ENCODE peak calls at places on chromosomes 3 and 15, in eight cellular contexts. A is BE2C, M is ovary, X is left lung, O is uterus, K is kidney, P is GM06990, U is mucosa of descending colon. F is an unnamed sample.
A peak's percentile ranks its signal among the peaks of the same experiment; 100 is the strongest.

GRCh38 chr15:58568157-58568571 is 136.4 kb downstream of the LIPC start:
- DNase-seq in A (peak; percentile 28), M (no peak), X (no peak), O (no peak), K (no peak), P (no peak), U (peak; percentile 80), F (peak; percentile 21)

GRCh38 chr3:19559724-19560442 is 374.1 kb downstream of the EFHB start:
- DNase-seq in A (no peak), M (no peak), X (no peak), O (no peak), K (no peak), P (peak; percentile 71), U (no peak), F (no peak)

GRCh38 chr3:70996082-70996481 is 587.4 kb downstream of the FOXP1 start:
- DNase-seq in A (no peak), M (no peak), X (no peak), O (no peak), K (no peak), P (no peak), U (no peak), F (no peak)

GRCh38 chr3:161266731-161267150 is 45.6 kb downstream of the NMD3 start:
- DNase-seq in A (no peak), M (no peak), X (no peak), O (no peak), K (no peak), P (no peak), U (no peak), F (peak; percentile 58)

GRCh38 chr3:66497982-66498671 is 2.7 kb downstream of the LRIG1 start:
- DNase-seq in A (no peak), M (no peak), X (no peak), O (no peak), K (no peak), P (no peak), U (no peak), F (no peak)

GRCh38 chr3:187669675-187670504 is at the start of gene SST:
- DNase-seq in A (peak; percentile 15), M (peak; percentile 75), X (peak; percentile 68), O (peak; percentile 21), K (peak; percentile 67), P (no peak), U (peak; percentile 25), F (peak; percentile 60)

GRCh38 chr3:184602406-184603155 is 41.0 kb downstream of the EPHB3 start:
- DNase-seq in A (no peak), M (peak; percentile 76), X (no peak), O (peak; percentile 49), K (no peak), P (no peak), U (no peak), F (no peak)

GRCh38 chr3:117660941-117661635 is 951.5 kb downstream of the TUSC7 start:
- DNase-seq in A (no peak), M (no peak), X (no peak), O (no peak), K (no peak), P (no peak), U (no peak), F (peak; percentile 29)

GRCh38 chr15:50415752-50416404 is 8.3 kb upstream of the USP8 start:
- DNase-seq in A (no peak), M (no peak), X (no peak), O (no peak), K (no peak), P (no peak), U (peak; percentile 43), F (peak; percentile 38)

GRCh38 chr15:38229700-38230099 is 22.9 kb upstream of the SPRED1 start:
- DNase-seq in A (no peak), M (no peak), X (no peak), O (no peak), K (no peak), P (no peak), U (no peak), F (no peak)

GRCh38 chr3:133211449-133211848 is 173.3 kb downstream of the TMEM108 start:
- DNase-seq in A (no peak), M (no peak), X (no peak), O (no peak), K (no peak), P (peak; percentile 71), U (no peak), F (peak; percentile 90)

GRCh38 chr3:185152433-185153169 is at the start of gene C3orf70:
- DNase-seq in A (peak; percentile 43), M (peak; percentile 86), X (peak; percentile 87), O (peak; percentile 57), K (peak; percentile 86), P (peak; percentile 44), U (peak; percentile 60), F (peak; percentile 56)

GRCh38 chr3:37863949-37864822 is 2.5 kb downstream of the CTDSPL start:
- DNase-seq in A (peak; percentile 25), M (no peak), X (no peak), O (no peak), K (no peak), P (no peak), U (no peak), F (no peak)

GRCh38 chr3:184290331-184290730 is 8.7 kb upstream of the PSMD2 start:
- DNase-seq in A (no peak), M (no peak), X (no peak), O (no peak), K (no peak), P (no peak), U (no peak), F (no peak)

GRCh38 chr15:62110000-62110851 is 43.4 kb downstream of the C2CD4A start:
- DNase-seq in A (peak; percentile 92), M (no peak), X (no peak), O (peak; percentile 31), K (no peak), P (no peak), U (peak; percentile 51), F (peak; percentile 13)

DNA sequence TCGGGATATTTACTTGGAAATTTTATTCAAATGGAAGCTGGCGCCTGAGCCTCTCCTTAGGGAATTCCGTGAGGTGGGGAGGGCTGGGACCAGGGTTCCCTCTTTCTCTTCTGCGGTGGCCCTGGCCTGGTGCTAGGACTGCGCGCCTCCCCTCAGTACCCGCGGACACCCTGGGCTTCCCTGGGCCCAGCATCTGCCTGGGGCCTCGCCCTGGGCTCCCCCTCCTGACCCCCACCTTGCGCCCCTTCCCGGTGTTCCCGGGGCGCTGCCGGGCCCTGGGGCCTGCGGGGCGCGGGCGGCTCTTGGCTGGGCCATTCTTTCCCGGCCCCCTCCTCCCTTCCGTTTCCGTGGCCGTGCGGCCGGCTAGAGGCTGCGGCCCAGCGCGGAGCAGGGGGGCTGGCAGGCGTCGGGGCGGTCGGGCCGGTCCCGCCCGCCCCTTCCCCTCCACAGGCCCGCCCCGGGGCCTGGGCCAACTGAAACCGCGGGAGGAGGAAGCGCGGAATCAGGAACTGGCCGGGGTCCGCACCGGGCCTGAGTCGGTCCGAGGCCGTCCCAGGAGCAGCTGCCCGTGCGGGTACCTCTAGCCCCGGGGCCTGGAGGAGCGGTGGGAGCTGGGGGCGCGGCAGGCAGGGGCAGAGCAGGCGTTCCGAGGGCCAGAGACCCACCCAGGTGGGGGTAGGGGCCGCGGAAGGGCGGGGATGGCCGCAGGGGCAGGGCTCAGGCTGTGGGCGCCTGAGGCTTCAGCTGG is at the start of gene FES:
- DNase-seq in A (no peak), M (peak; percentile 83), X (peak; percentile 97), O (peak; percentile 77), K (peak; percentile 92), P (peak; percentile 36), U (peak; percentile 60), F (no peak)
- H3K36me3 ChIP-seq in A (peaks cover 6% of the 10 kb centered on the region), M (no peaks in the 10 kb centered on the region), X (no peaks in the 10 kb centered on the region), O (no peaks in the 10 kb centered on the region), K (peaks cover 5% of the 10 kb centered on the region), P (peaks cover 18% of the 10 kb centered on the region), U (no peaks in the 10 kb centered on the region), F (peaks cover 21% of the 10 kb centered on the region)

GRCh38 chr15:70777156-70777926 is 14.0 kb upstream of the UACA start:
- DNase-seq in A (no peak), M (no peak), X (no peak), O (no peak), K (no peak), P (no peak), U (no peak), F (no peak)
- TF ChIP-seq CTCF in A (no peak), M (no peak), X (no peak), O (no peak), K (no peak), P (no peak), U (no peak), F (no peak)

DNA sequence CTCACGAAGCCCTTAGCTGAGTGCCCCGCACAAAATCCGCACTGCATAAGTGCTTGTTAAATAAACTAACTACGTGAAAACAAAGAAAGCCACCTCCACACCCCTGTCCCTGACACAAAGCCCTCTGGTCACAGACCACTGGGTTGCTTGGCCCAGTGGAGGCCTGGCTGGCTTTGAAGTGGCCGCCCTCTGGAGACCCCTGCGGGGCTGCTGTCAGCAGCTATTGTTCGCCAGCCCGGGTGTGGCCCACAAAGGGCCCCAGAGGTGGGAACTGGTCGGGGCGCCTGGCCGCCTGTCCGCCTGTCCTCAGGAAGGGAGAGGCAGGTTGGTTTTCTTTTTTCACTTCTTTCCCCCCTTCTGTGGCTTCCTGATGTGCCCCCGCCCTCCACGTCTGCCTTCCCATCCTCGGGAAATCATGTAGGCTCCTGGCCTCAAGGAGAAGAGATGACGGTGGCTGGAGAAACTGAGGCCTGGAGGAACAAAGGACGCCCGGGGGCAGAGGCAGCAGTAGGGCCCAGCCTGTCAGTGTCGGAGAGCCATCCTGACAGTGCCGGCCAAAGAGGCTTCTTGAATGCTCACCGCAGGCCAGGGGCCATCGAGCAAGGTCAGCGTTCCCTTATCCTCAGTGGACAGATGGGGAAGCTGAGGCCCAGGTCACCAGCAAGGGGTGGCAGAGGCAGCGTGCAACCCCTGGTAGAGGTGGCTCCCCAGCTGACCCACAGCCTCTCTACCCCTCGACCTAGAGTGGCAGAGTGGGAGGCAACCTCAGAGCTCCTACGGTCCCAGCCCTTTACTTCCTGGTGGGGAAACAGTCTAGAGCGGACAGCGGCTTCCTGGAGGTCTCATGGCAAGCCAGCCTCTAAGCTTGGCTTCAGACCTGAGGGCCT is 61.2 kb downstream of the SLC6A6 start:
- DNase-seq in A (no peak), M (no peak), X (no peak), O (no peak), K (no peak), P (no peak), U (no peak), F (no peak)
- H3K36me3 ChIP-seq in A (peaks cover 12% of the 10 kb centered on the region), M (no peaks in the 10 kb centered on the region), X (no peaks in the 10 kb centered on the region), O (no peaks in the 10 kb centered on the region), K (peaks cover 9% of the 10 kb centered on the region), P (peaks cover 27% of the 10 kb centered on the region), U (no peaks in the 10 kb centered on the region), F (peaks cover 21% of the 10 kb centered on the region)

DNA sequence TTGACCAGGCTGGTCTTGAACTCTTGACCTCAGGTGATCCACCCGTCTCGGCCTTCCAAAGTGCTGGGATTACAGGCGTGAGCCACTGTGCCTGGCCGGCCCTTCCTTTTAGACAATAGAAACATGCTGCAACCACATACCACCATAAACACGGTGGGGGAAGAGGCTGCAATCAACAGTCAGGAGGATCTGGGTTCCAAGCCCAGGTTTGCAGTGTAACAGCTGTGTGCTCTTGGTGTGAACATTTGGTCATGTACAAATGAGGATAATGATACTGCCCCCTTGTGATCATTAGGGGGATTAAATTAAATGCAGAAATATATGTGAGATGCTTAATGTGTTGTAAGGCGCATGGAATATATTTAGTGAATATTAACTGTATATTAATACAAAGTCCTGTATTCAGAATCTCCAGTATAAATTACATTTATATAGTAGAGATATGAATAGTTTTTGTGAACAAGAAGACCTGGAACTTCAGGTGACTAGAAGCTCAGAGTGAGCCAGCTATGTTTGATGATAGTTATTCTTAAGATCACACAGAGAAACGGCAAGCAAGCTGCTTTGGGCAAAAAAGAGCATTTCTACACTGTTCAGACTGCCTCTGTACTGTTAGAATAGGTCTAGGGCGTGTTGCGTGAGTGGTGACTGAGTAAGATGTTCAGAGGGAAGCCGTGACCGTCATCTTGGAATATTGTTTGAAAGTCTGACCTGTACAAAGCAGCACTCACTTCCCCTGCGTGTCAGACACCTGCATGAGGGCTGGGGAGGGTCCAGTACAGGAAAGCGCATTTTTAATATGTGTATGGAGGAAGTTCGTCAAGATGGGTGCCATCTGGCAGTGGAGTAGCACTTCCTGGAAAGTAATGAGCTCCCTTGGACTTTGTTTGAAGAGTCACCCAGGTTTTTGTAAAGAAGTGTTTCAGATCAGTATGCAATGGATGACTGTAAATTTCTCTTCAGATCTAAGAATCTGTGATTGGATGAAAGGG is 125.8 kb downstream of the PGPEP1L start:
- DNase-seq in A (no peak), M (no peak), X (no peak), O (no peak), K (no peak), P (no peak), U (no peak), F (peak; percentile 85)
- TF ChIP-seq CTCF in A (peak; percentile 54), M (peak; percentile 41), X (peak; percentile 63), O (peak; percentile 57), K (peak; percentile 48), P (peak; percentile 33), U (peak; percentile 18), F (peak; percentile 71)

F was measured in A673.